ENCODE peak calls at places on chromosomes 4 and X, in four cellular contexts. A is HepG2, E is WTC11, I is HEK293T. F is an unnamed sample.
A peak's percentile ranks its signal among the peaks of the same experiment; 100 is the strongest.

GRCh38 chr4:87066403-87067119 is 131.8 kb downstream of the AFF1 start:
- DNase-seq in E (no peak), I (no peak), A (no peak), F (no peak)

GRCh38 chr4:186723207-186724047 is at the start of gene FAT1:
- DNase-seq in E (peak; percentile 60), A (peak; percentile 38), I (peak; percentile 50), F (peak; percentile 85)

GRCh38 chr4:76984127-76984526 is 34.6 kb downstream of the SEPTIN11 start:
- DNase-seq in I (peak; percentile 24), E (no peak), A (peak; percentile 10), F (peak; percentile 22)

GRCh38 chrX:85052636-85053343 is 49.1 kb downstream of the APOOL start:
- DNase-seq in E (no peak), I (no peak), A (no peak), F (no peak)

GRCh38 chr4:7247521-7247920 is 55.2 kb downstream of the SORCS2 start:
- DNase-seq in E (no peak), I (no peak), A (no peak), F (no peak)

GRCh38 chrX:112341598-112341997 is 259.0 kb upstream of the TRPC5 start:
- DNase-seq in A (no peak), I (no peak), E (no peak), F (no peak)

GRCh38 chr4:122588453-122589238 is 32.2 kb downstream of the IL21 start:
- DNase-seq in I (no peak), A (no peak), E (no peak), F (no peak)

GRCh38 chr4:87839309-87839946 is 6.7 kb downstream of the MEPE start:
- DNase-seq in E (no peak), A (no peak), I (peak; percentile 50), F (peak; percentile 25)

GRCh38 chr4:156237192-156237591 is 283.5 kb upstream of the CTSO start:
- DNase-seq in I (no peak), E (no peak), A (no peak), F (no peak)

GRCh38 chrX:132443736-132444135 is 45.1 kb downstream of the MBNL3 start:
- DNase-seq in I (no peak), A (no peak), E (no peak), F (no peak)

GRCh38 chr4:81891005-81891795 is 419.5 kb upstream of the RASGEF1B start:
- DNase-seq in A (no peak), I (no peak), E (no peak), F (no peak)

GRCh38 chr4:19429684-19430083 is 822.0 kb upstream of the SLIT2 start:
- DNase-seq in E (peak; percentile 25), A (no peak), I (no peak), F (no peak)

GRCh38 chr4:89769856-89770255 is 67.1 kb downstream of the SNCA start:
- DNase-seq in A (no peak), E (no peak), I (no peak), F (no peak)

GRCh38 chr4:16082038-16082423 is 1.8 kb downstream of the PROM1 start:
- DNase-seq in E (no peak), A (no peak), I (no peak), F (no peak)

GRCh38 chr4:184104419-184105101 is 113.1 kb downstream of the ENPP6 start:
- DNase-seq in A (peak; percentile 89), E (no peak), I (no peak), F (no peak)

GRCh38 chrX:34654939-34655338 is 2.1 kb downstream of the TMEM47 start:
- DNase-seq in E (no peak), A (no peak), I (no peak), F (no peak)

GRCh38 chr4:90093526-90093925 is 33.7 kb upstream of the CCSER1 start:
- DNase-seq in A (no peak), E (no peak), I (no peak), F (no peak)

GRCh38 chr4:156346959-156347385 is 393.3 kb upstream of the CTSO start:
- DNase-seq in I (no peak), A (no peak), E (no peak), F (no peak)

GRCh38 chrX:130082244-130083106 is 27.8 kb downstream of the ELF4 start:
- DNase-seq in A (no peak), I (no peak), E (no peak), F (peak; percentile 78)

GRCh38 chrX:146604196-146604595 is 205.4 kb upstream of the CXorf51B start:
- DNase-seq in A (no peak), E (no peak), I (no peak), F (no peak)

GRCh38 chr4:1866095-1866755 is 5.0 kb upstream of the NSD2 start:
- DNase-seq in E (no peak), I (no peak), A (no peak), F (no peak)

GRCh38 chrX:9627827-9628406 is 137.7 kb downstream of the GPR143 start:
- DNase-seq in E (no peak), I (no peak), A (no peak), F (no peak)

GRCh38 chrX:19225906-19226305 is 103.6 kb upstream of the ADGRG2 start:
- DNase-seq in E (peak; percentile 10), I (peak; percentile 14), A (no peak), F (no peak)

GRCh38 chr4:81609844-81610243 is 138.1 kb upstream of the RASGEF1B start:
- DNase-seq in E (no peak), I (no peak), A (no peak), F (no peak)

GRCh38 chrX:53354669-53355068 is 67.8 kb downstream of the SMC1A start:
- DNase-seq in E (no peak), A (no peak), I (no peak), F (no peak)

DNA sequence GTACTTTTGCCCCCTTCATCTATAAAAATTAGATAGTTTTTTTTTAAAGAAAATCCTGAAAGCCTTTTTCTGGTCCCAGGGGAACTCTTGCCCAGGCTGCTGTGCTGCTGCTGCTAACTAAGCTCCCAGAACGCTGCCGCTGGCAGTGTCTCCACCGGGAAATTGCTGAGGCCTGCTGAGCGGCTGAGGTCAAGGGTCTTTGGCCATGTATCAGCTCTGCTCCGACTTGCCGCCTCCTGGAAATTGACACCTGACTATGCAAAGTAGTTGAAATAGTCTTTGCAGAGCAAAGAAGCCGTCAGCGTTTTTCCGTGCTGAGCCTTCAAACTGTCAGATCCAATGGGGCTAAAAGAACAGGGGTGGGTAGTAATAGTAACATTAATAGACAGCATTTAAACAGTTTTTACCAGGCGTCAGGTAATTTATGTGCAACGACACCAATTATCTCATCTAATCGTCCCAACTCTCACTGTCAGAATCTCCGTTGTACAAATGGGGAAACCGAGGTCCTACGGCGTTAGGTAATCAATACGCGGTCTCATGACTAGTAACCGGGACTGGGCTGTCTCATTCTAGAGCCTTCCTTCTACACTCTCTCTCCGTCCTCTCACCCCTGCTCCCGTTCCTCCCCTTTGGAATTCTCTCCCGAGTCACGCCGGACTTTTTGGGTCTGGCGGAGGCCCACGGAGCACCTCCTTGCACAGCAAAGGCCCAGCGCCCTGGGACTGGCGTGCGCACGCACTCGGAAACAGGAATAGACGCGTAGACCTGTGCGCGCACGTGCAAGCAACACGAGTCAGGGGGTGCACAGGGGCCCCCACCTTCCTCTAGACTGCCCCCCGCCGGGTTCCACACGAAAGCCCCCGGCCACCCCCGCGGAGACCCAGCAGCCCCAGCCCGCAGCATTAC is 595 bp downstream of the QDPR start:
- DNase-seq in I (peak; percentile 44), E (peak; percentile 50), A (peak; percentile 46), F (peak; percentile 46)
- TF ChIP-seq ELF4 in I (no peak), E (no peak), A (no peak), F (no peak)

GRCh38 chr4:102988429-102989020 is 31.0 kb downstream of the SLC9B1 start:
- DNase-seq in A (no peak), I (no peak), E (no peak), F (no peak)
- TF ChIP-seq ELF4 in A (no peak), I (no peak), E (no peak), F (no peak)

DNA sequence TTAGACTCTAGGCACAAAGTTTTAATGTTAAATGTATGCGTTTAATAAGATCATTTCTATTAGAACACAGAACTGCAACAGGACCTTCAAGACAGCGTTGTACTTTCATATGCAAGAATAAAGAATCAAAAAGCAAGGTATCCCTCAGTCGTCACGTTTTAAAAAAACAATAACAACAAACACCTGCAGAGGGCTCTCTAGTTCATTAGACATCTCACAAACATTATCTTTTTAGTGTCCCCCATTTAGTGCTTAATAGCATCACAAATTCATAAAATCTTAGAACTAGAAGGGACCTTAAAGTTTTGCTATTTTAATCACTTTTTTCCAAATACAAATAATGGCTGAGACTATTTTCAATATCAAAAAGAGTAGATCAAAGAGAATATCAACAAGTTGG is 236.6 kb downstream of the DCHS2 start:
- DNase-seq in I (no peak), E (no peak), A (no peak), F (peak; percentile 8)
- TF ChIP-seq ELF4 in I (no peak), E (no peak), A (no peak), F (no peak)

GRCh38 chrX:16834811-16835210 is 35.4 kb downstream of the RBBP7 start:
- DNase-seq in E (no peak), I (no peak), A (no peak), F (no peak)

GRCh38 chrX:16839224-16839851 is 30.8 kb downstream of the RBBP7 start:
- DNase-seq in I (no peak), A (no peak), E (no peak), F (no peak)

GRCh38 chrX:16836371-16836770 is 33.8 kb downstream of the RBBP7 start:
- DNase-seq in A (peak; percentile 17), E (peak; percentile 46), I (peak; percentile 53), F (peak; percentile 8)

GRCh38 chrX:16839852-16840460 is 30.2 kb downstream of the RBBP7 start:
- DNase-seq in I (no peak), A (no peak), E (no peak), F (no peak)

DNA sequence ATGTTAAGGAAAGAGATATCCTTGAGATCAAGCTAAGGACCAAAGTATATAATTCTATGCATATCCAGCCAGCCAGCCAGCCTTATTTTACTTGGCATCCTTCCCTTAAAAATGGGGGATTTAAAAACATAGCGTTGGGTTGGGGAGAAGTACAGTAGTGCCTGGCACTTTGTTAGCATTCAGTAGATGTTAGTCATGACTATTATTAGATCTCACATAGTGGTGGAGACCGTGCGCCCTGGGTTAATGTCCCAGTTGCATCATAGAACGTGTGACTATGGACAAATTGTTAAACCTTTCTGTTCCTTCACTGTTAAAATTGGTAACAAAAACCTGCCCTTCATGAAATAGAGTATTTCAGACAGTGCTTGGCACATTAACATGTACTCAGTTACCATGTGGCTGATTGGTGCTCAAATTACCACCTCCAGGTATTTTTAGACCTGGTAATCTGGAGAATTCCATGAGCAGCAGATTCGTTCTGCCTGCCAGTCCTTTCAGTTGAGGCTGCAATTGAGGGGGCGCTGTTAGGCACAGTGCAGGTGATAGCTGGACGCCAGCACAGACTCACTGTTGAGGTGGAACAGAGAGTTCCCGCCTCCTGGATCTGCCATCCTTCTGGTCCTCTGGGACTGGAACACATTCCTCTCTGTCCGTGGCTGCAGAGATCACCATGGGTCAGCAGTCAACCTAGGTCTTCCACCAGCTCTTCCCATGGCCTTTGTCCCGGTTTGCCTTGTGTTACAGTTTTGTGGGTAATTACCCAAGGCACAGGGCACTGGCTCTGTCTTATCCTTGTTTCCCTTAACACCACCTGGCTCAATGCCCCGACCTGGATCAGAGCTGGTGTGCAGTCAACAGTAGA is 31.7 kb downstream of the RBBP7 start:
- DNase-seq in A (no peak), I (no peak), E (no peak), F (no peak)
- TF ChIP-seq ELF4 in A (no peak), I (no peak), E (no peak), F (no peak)

GRCh38 chrX:7908821-7909220 is 18.4 kb downstream of the PNPLA4 start:
- DNase-seq in I (no peak), A (no peak), E (no peak), F (no peak)

GRCh38 chrX:7904557-7904956 is 22.7 kb downstream of the PNPLA4 start:
- DNase-seq in A (no peak), I (no peak), E (no peak), F (no peak)
- TF ChIP-seq ELF4 in A (no peak), I (no peak), E (no peak), F (no peak)